ENCODE peak calls at places on chromosomes 3 and 15, in five cellular contexts. K, V, N, B and Q are unnamed samples.

GRCh38 chr3:87987952-87988351 is 70.9 kb downstream of the CGGBP1 start:
- DNase-seq in K (no peak), V (no peak), N (no peak), B (no peak), Q (no peak)

GRCh38 chr3:185979721-185980121 is 41.9 kb upstream of the TRA2B start:
- DNase-seq in K (no peak), V (no peak), N (no peak), B (no peak), Q (no peak)

GRCh38 chr3:48980295-48980694 is 9.7 kb upstream of the P4HTM start:
- DNase-seq in K (no peak), V (no peak), N (no peak), B (no peak), Q (no peak)

GRCh38 chr3:102394517-102394916 is 40.3 kb upstream of the ZPLD1 start:
- DNase-seq in K (no peak), V (no peak), N (peak; percentile 18), B (no peak), Q (no peak)

GRCh38 chr3:70744536-70744935 is 432.1 kb upstream of the MDFIC2 start:
- DNase-seq in K (no peak), V (no peak), N (peak; percentile 67), B (no peak), Q (no peak)

GRCh38 chr15:33860749-33861148 is 107.5 kb upstream of the CHRM5 start:
- DNase-seq in K (no peak), V (no peak), N (no peak), B (no peak), Q (peak; percentile 70)

GRCh38 chr3:55565516-55565915 is 78.4 kb upstream of the WNT5A start:
- DNase-seq in K (no peak), V (no peak), N (no peak), B (no peak), Q (no peak)

GRCh38 chr3:112689989-112690388 is 49.0 kb upstream of the CCDC80 start:
- DNase-seq in K (no peak), V (no peak), N (no peak), B (no peak), Q (no peak)